ENCODE peak calls at places on chromosomes 6 and 20, in nine cellular contexts. One of them, this sample, is unnamed.

GRCh38 chr6:17397764-17398194 is 4.4 kb downstream of the CAP2 start:
- DNase-seq in BE2C: no peak
- DNase-seq in heart right ventricle: no peak
- DNase-seq in neural progenitor cell: no peak
- DNase-seq in AG10803: peak
- DNase-seq in astrocyte of the spinal cord: no peak
- DNase-seq in psoas muscle: no peak
- DNase-seq in keratinocyte: no peak
- DNase-seq in fibroblast of lung: peak
- DNase-seq in this sample: no peak

GRCh38 chr6:130076512-130076911 is 58.1 kb downstream of the L3MBTL3 start:
- DNase-seq in keratinocyte: no peak
- DNase-seq in psoas muscle: no peak
- DNase-seq in AG10803: peak
- DNase-seq in neural progenitor cell: no peak
- DNase-seq in fibroblast of lung: peak
- DNase-seq in heart right ventricle: no peak
- DNase-seq in BE2C: no peak
- DNase-seq in astrocyte of the spinal cord: peak
- DNase-seq in this sample: no peak

GRCh38 chr20:19347943-19348456 is 135.6 kb downstream of the SLC24A3 start:
- DNase-seq in fibroblast of lung: no peak
- DNase-seq in neural progenitor cell: no peak
- DNase-seq in keratinocyte: no peak
- DNase-seq in BE2C: no peak
- DNase-seq in psoas muscle: peak
- DNase-seq in heart right ventricle: no peak
- DNase-seq in AG10803: no peak
- DNase-seq in astrocyte of the spinal cord: no peak
- DNase-seq in this sample: no peak

GRCh38 chr6:52644246-52644645 is 26.7 kb upstream of the TMEM14A start:
- DNase-seq in heart right ventricle: no peak
- DNase-seq in neural progenitor cell: no peak
- DNase-seq in AG10803: no peak
- DNase-seq in astrocyte of the spinal cord: no peak
- DNase-seq in BE2C: no peak
- DNase-seq in keratinocyte: no peak
- DNase-seq in psoas muscle: no peak
- DNase-seq in fibroblast of lung: no peak
- DNase-seq in this sample: no peak

GRCh38 chr6:46734867-46735719 is at the start of gene PLA2G7:
- DNase-seq in BE2C: no peak
- DNase-seq in keratinocyte: no peak
- DNase-seq in AG10803: no peak
- DNase-seq in fibroblast of lung: peak
- DNase-seq in neural progenitor cell: peak
- DNase-seq in psoas muscle: peak
- DNase-seq in heart right ventricle: no peak
- DNase-seq in astrocyte of the spinal cord: peak
- DNase-seq in this sample: no peak

GRCh38 chr6:170433163-170434095 is 119.7 kb downstream of the PSMB1 start:
- DNase-seq in AG10803: no peak
- DNase-seq in keratinocyte: no peak
- DNase-seq in heart right ventricle: no peak
- DNase-seq in BE2C: no peak
- DNase-seq in astrocyte of the spinal cord: no peak
- DNase-seq in neural progenitor cell: peak
- DNase-seq in psoas muscle: no peak
- DNase-seq in fibroblast of lung: no peak
- DNase-seq in this sample: no peak

GRCh38 chr6:85923013-85923430 is 280.3 kb upstream of the SYNCRIP start:
- DNase-seq in fibroblast of lung: peak
- DNase-seq in astrocyte of the spinal cord: peak
- DNase-seq in neural progenitor cell: peak
- DNase-seq in AG10803: peak
- DNase-seq in BE2C: peak
- DNase-seq in keratinocyte: no peak
- DNase-seq in heart right ventricle: no peak
- DNase-seq in psoas muscle: no peak
- DNase-seq in this sample: peak

GRCh38 chr20:33370296-33370695 is 31.0 kb downstream of the CDK5RAP1 start:
- DNase-seq in BE2C: no peak
- DNase-seq in psoas muscle: no peak
- DNase-seq in astrocyte of the spinal cord: no peak
- DNase-seq in keratinocyte: no peak
- DNase-seq in AG10803: no peak
- DNase-seq in fibroblast of lung: no peak
- DNase-seq in neural progenitor cell: no peak
- DNase-seq in heart right ventricle: no peak
- DNase-seq in this sample: no peak

GRCh38 chr6:2793491-2794151 is 28.4 kb downstream of the WRNIP1 start:
- DNase-seq in psoas muscle: no peak
- DNase-seq in neural progenitor cell: no peak
- DNase-seq in heart right ventricle: no peak
- DNase-seq in AG10803: peak
- DNase-seq in fibroblast of lung: no peak
- DNase-seq in astrocyte of the spinal cord: peak
- DNase-seq in keratinocyte: peak
- DNase-seq in BE2C: no peak
- DNase-seq in this sample: no peak

GRCh38 chr6:117477988-117478852 is 4.3 kb upstream of the DCBLD1 start:
- DNase-seq in AG10803: no peak
- DNase-seq in neural progenitor cell: peak
- DNase-seq in keratinocyte: no peak
- DNase-seq in psoas muscle: no peak
- DNase-seq in BE2C: peak
- DNase-seq in fibroblast of lung: no peak
- DNase-seq in heart right ventricle: no peak
- DNase-seq in astrocyte of the spinal cord: no peak
- DNase-seq in this sample: no peak

GRCh38 chr6:132161283-132161682 is 210.1 kb upstream of the CCN2 start:
- DNase-seq in heart right ventricle: peak
- DNase-seq in AG10803: peak
- DNase-seq in BE2C: no peak
- DNase-seq in neural progenitor cell: peak
- DNase-seq in psoas muscle: no peak
- DNase-seq in astrocyte of the spinal cord: peak
- DNase-seq in fibroblast of lung: peak
- DNase-seq in keratinocyte: no peak
- DNase-seq in this sample: no peak

GRCh38 chr20:10784337-10785183 is 110.8 kb upstream of the JAG1 start:
- DNase-seq in keratinocyte: no peak
- DNase-seq in heart right ventricle: no peak
- DNase-seq in neural progenitor cell: no peak
- DNase-seq in AG10803: no peak
- DNase-seq in fibroblast of lung: no peak
- DNase-seq in psoas muscle: no peak
- DNase-seq in BE2C: no peak
- DNase-seq in astrocyte of the spinal cord: no peak
- DNase-seq in this sample: no peak

GRCh38 chr6:1013656-1014430 is 298.1 kb upstream of the FOXQ1 start:
- DNase-seq in keratinocyte: no peak
- DNase-seq in neural progenitor cell: no peak
- DNase-seq in AG10803: no peak
- DNase-seq in fibroblast of lung: peak
- DNase-seq in astrocyte of the spinal cord: no peak
- DNase-seq in heart right ventricle: no peak
- DNase-seq in BE2C: no peak
- DNase-seq in psoas muscle: no peak
- DNase-seq in this sample: no peak

GRCh38 chr6:52213127-52213526 is 27.0 kb downstream of the IL17A start:
- DNase-seq in neural progenitor cell: no peak
- DNase-seq in fibroblast of lung: no peak
- DNase-seq in BE2C: no peak
- DNase-seq in heart right ventricle: no peak
- DNase-seq in astrocyte of the spinal cord: no peak
- DNase-seq in AG10803: no peak
- DNase-seq in psoas muscle: no peak
- DNase-seq in keratinocyte: no peak
- DNase-seq in this sample: no peak

GRCh38 chr6:138487122-138487604 is 12.1 kb downstream of the NHSL1 start:
- DNase-seq in neural progenitor cell: no peak
- DNase-seq in BE2C: no peak
- DNase-seq in heart right ventricle: no peak
- DNase-seq in keratinocyte: no peak
- DNase-seq in astrocyte of the spinal cord: no peak
- DNase-seq in fibroblast of lung: no peak
- DNase-seq in psoas muscle: no peak
- DNase-seq in AG10803: no peak
- DNase-seq in this sample: no peak

GRCh38 chr6:106767271-106767670 is 137.9 kb downstream of the QRSL1 start:
- DNase-seq in neural progenitor cell: no peak
- DNase-seq in keratinocyte: no peak
- DNase-seq in psoas muscle: no peak
- DNase-seq in fibroblast of lung: no peak
- DNase-seq in heart right ventricle: no peak
- DNase-seq in AG10803: no peak
- DNase-seq in BE2C: no peak
- DNase-seq in astrocyte of the spinal cord: no peak
- DNase-seq in this sample: no peak

GRCh38 chr6:49915035-49915434 is 48.7 kb upstream of the CRISP1 start:
- DNase-seq in astrocyte of the spinal cord: no peak
- DNase-seq in keratinocyte: no peak
- DNase-seq in neural progenitor cell: peak
- DNase-seq in AG10803: no peak
- DNase-seq in fibroblast of lung: no peak
- DNase-seq in BE2C: peak
- DNase-seq in heart right ventricle: peak
- DNase-seq in psoas muscle: no peak
- DNase-seq in this sample: no peak
- TF ChIP-seq CTCF in astrocyte of the spinal cord: no peak
- TF ChIP-seq CTCF in keratinocyte: no peak
- TF ChIP-seq CTCF in neural progenitor cell: no peak
- TF ChIP-seq CTCF in AG10803: no peak
- TF ChIP-seq CTCF in fibroblast of lung: no peak
- TF ChIP-seq CTCF in BE2C: no peak
- TF ChIP-seq CTCF in heart right ventricle: no peak
- TF ChIP-seq CTCF in psoas muscle: no peak
- TF ChIP-seq CTCF in this sample: no peak

GRCh38 chr6:31927868-31928671 is 553 bp downstream of the C2 start:
- DNase-seq in fibroblast of lung: no peak
- DNase-seq in AG10803: no peak
- DNase-seq in heart right ventricle: no peak
- DNase-seq in psoas muscle: no peak
- DNase-seq in astrocyte of the spinal cord: no peak
- DNase-seq in keratinocyte: no peak
- DNase-seq in BE2C: no peak
- DNase-seq in neural progenitor cell: no peak
- DNase-seq in this sample: no peak
- H3K4me3 ChIP-seq in fibroblast of lung: no peak
- H3K4me3 ChIP-seq in AG10803: no peak
- H3K4me3 ChIP-seq in heart right ventricle: no peak
- H3K4me3 ChIP-seq in psoas muscle: peak
- H3K4me3 ChIP-seq in astrocyte of the spinal cord: no peak
- H3K4me3 ChIP-seq in keratinocyte: no peak
- H3K4me3 ChIP-seq in BE2C: no peak
- H3K4me3 ChIP-seq in neural progenitor cell: no peak
- H3K4me3 ChIP-seq in this sample: no peak

GRCh38 chr6:157238346-157238745 is 85.0 kb downstream of the TMEM242 start:
- DNase-seq in heart right ventricle: no peak
- DNase-seq in AG10803: no peak
- DNase-seq in astrocyte of the spinal cord: no peak
- DNase-seq in keratinocyte: no peak
- DNase-seq in psoas muscle: no peak
- DNase-seq in fibroblast of lung: no peak
- DNase-seq in neural progenitor cell: no peak
- DNase-seq in BE2C: no peak
- DNase-seq in this sample: no peak

GRCh38 chr6:157240960-157241311 is 82.4 kb downstream of the TMEM242 start:
- DNase-seq in fibroblast of lung: no peak
- DNase-seq in heart right ventricle: no peak
- DNase-seq in psoas muscle: no peak
- DNase-seq in neural progenitor cell: no peak
- DNase-seq in astrocyte of the spinal cord: no peak
- DNase-seq in BE2C: no peak
- DNase-seq in AG10803: no peak
- DNase-seq in keratinocyte: no peak
- DNase-seq in this sample: no peak

GRCh38 chr6:157240059-157240959 is 83.0 kb downstream of the TMEM242 start:
- DNase-seq in neural progenitor cell: peak
- DNase-seq in astrocyte of the spinal cord: peak
- DNase-seq in keratinocyte: no peak
- DNase-seq in psoas muscle: peak
- DNase-seq in AG10803: peak
- DNase-seq in fibroblast of lung: no peak
- DNase-seq in heart right ventricle: no peak
- DNase-seq in BE2C: no peak
- DNase-seq in this sample: peak

GRCh38 chr6:157239671-157240058 is 83.7 kb downstream of the TMEM242 start:
- DNase-seq in astrocyte of the spinal cord: no peak
- DNase-seq in BE2C: no peak
- DNase-seq in keratinocyte: no peak
- DNase-seq in psoas muscle: no peak
- DNase-seq in neural progenitor cell: no peak
- DNase-seq in AG10803: no peak
- DNase-seq in heart right ventricle: no peak
- DNase-seq in fibroblast of lung: no peak
- DNase-seq in this sample: no peak

DNA sequence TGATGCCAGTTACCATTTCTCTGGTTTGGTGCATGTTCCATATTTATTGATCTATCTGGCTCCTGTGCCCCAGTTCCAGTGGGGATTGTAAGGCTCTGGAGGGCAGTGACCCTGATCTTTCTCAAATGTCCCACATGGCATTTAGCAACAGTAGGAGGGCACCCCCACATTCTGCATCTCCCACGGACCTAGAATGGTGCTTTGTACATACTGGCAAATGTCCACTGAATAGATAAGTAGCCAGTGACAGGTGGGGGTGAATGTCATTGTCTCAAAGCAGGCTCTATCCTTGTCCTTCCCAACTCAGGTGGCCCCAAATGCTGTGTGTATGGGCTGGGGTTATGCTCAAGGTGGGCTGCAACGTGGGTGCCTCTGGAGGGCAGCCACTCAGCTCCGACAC is 84.2 kb downstream of the TMEM242 start:
- DNase-seq in astrocyte of the spinal cord: no peak
- DNase-seq in neural progenitor cell: no peak
- DNase-seq in BE2C: no peak
- DNase-seq in fibroblast of lung: no peak
- DNase-seq in psoas muscle: no peak
- DNase-seq in AG10803: no peak
- DNase-seq in keratinocyte: no peak
- DNase-seq in heart right ventricle: no peak
- DNase-seq in this sample: no peak
- TF ChIP-seq CTCF in astrocyte of the spinal cord: no peak
- TF ChIP-seq CTCF in neural progenitor cell: no peak
- TF ChIP-seq CTCF in BE2C: no peak
- TF ChIP-seq CTCF in fibroblast of lung: no peak
- TF ChIP-seq CTCF in psoas muscle: no peak
- TF ChIP-seq CTCF in AG10803: no peak
- TF ChIP-seq CTCF in keratinocyte: no peak
- TF ChIP-seq CTCF in heart right ventricle: no peak
- TF ChIP-seq CTCF in this sample: no peak

DNA sequence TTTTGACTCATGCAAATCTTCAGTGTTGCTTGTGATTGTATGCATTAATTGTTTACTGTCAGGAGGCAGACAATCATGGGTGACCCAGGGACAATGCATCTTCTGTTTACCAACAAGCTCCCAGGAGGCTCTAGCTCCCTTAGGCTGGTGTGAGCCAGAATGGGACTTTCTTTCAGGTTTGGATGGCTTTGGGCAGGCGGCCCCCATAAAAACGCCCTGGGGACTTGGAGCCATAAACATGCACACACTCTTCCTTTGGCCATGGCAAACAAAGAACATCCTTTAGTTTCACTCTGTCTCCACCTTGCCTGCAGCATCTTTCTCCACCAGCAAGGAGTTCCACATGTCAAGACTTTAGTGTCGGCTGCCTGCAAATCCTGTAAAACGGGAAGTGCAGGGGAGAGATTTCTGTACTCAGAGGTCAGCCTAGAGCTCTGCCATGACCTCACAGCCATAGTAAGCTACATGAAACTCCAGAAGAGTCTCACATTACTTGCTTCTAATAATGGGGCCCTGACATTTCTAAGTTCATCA is 127.6 kb downstream of the MAP3K7 start:
- DNase-seq in astrocyte of the spinal cord: no peak
- DNase-seq in psoas muscle: no peak
- DNase-seq in neural progenitor cell: no peak
- DNase-seq in BE2C: no peak
- DNase-seq in keratinocyte: no peak
- DNase-seq in heart right ventricle: no peak
- DNase-seq in AG10803: no peak
- DNase-seq in fibroblast of lung: no peak
- DNase-seq in this sample: no peak
- H3K4me3 ChIP-seq in astrocyte of the spinal cord: no peak
- H3K4me3 ChIP-seq in psoas muscle: no peak
- H3K4me3 ChIP-seq in neural progenitor cell: no peak
- H3K4me3 ChIP-seq in BE2C: no peak
- H3K4me3 ChIP-seq in keratinocyte: no peak
- H3K4me3 ChIP-seq in heart right ventricle: no peak
- H3K4me3 ChIP-seq in AG10803: no peak
- H3K4me3 ChIP-seq in fibroblast of lung: no peak
- H3K4me3 ChIP-seq in this sample: no peak